ENCODE peak calls at places on chromosome X, in seven cellular contexts. Q, E, A, X, M, G and Y are unnamed samples.

GRCh38 chrX:154409222-154409871 is at the start of gene DNASE1L1:
- DNase-seq in Q (peak; percentile 76), E (no peak), A (no peak), X (no peak), M (no peak), G (peak; percentile 47), Y (peak; percentile 91)

GRCh38 chrX:72121381-72121780 is 10.3 kb downstream of the RTL5 start:
- DNase-seq in Q (peak; percentile 80), E (peak; percentile 33), A (peak; percentile 31), X (no peak), M (peak; percentile 66), G (peak; percentile 44), Y (peak; percentile 78)

GRCh38 chrX:77404318-77404878 is 42.8 kb upstream of the FGF16 start:
- DNase-seq in Q (no peak), E (no peak), A (no peak), X (no peak), M (no peak), G (no peak), Y (no peak)

GRCh38 chrX:154517101-154517781 is 1.2 kb upstream of the FAM3A start:
- DNase-seq in Q (no peak), E (no peak), A (no peak), X (no peak), M (no peak), G (no peak), Y (peak; percentile 38)

GRCh38 chrX:136623400-136623799 is 24.6 kb upstream of the CD40LG start:
- DNase-seq in Q (no peak), E (no peak), A (no peak), X (no peak), M (no peak), G (peak; percentile 1), Y (no peak)

GRCh38 chrX:139890991-139891700 is 41.7 kb downstream of the ATP11C start:
- DNase-seq in Q (peak; percentile 42), E (no peak), A (no peak), X (no peak), M (no peak), G (no peak), Y (peak; percentile 78)

GRCh38 chrX:27815209-27815608 is 7.4 kb downstream of the MAGEB10 start:
- DNase-seq in Q (no peak), E (no peak), A (no peak), X (no peak), M (no peak), G (no peak), Y (no peak)

GRCh38 chrX:128106630-128107029 is 54.4 kb upstream of the ACTRT1 start:
- DNase-seq in Q (no peak), E (no peak), A (no peak), X (no peak), M (no peak), G (peak; percentile 53), Y (peak; percentile 2)

GRCh38 chrX:103669745-103670144 is 16.8 kb downstream of the MORF4L2 start:
- DNase-seq in Q (no peak), E (no peak), A (no peak), X (no peak), M (no peak), G (no peak), Y (no peak)

GRCh38 chrX:16436348-16437188 is 213.4 kb upstream of the S100G start:
- DNase-seq in Q (peak; percentile 71), E (no peak), A (peak; percentile 71), X (peak; percentile 80), M (peak; percentile 73), G (peak; percentile 66), Y (peak; percentile 65)

GRCh38 chrX:10722804-10723364 is 102.5 kb upstream of the MID1 start:
- DNase-seq in Q (peak; percentile 82), E (no peak), A (peak; percentile 25), X (peak; percentile 49), M (no peak), G (peak; percentile 49), Y (peak; percentile 37)

GRCh38 chrX:55710701-55711100 is 6.8 kb upstream of the RRAGB start:
- DNase-seq in Q (peak; percentile 66), E (no peak), A (no peak), X (no peak), M (no peak), G (no peak), Y (peak; percentile 28)

GRCh38 chrX:119236599-119237525 is 777 bp downstream of the PGRMC1 start:
- DNase-seq in Q (peak; percentile 79), E (peak; percentile 12), A (peak; percentile 28), X (peak; percentile 54), M (no peak), G (peak; percentile 25), Y (peak; percentile 71)

GRCh38 chrX:118212817-118213183 is 96.2 kb upstream of the KLHL13 start:
- DNase-seq in Q (no peak), E (no peak), A (no peak), X (no peak), M (no peak), G (peak; percentile 76), Y (no peak)

GRCh38 chrX:2451456-2452316 is 49.1 kb downstream of the DHRSX start:
- DNase-seq in Q (peak; percentile 67), E (peak; percentile 12), A (no peak), X (no peak), M (no peak), G (no peak), Y (peak; percentile 20)

GRCh38 chrX:10447577-10448214 is 172.7 kb downstream of the MID1 start:
- DNase-seq in Q (peak; percentile 65), E (no peak), A (no peak), X (no peak), M (no peak), G (no peak), Y (no peak)

GRCh38 chrX:123993326-123993725 is 31.8 kb downstream of the STAG2 start:
- DNase-seq in Q (peak; percentile 60), E (peak; percentile 42), A (no peak), X (no peak), M (no peak), G (no peak), Y (peak; percentile 80)

GRCh38 chrX:45344597-45344996 is 143.9 kb upstream of the DIPK2B start:
- DNase-seq in Q (peak; percentile 87), E (peak; percentile 50), A (no peak), X (no peak), M (no peak), G (no peak), Y (peak; percentile 18)

GRCh38 chrX:154348114-154348531 is 26.3 kb downstream of the FLNA start:
- DNase-seq in Q (peak; percentile 38), E (no peak), A (no peak), X (no peak), M (peak; percentile 50), G (no peak), Y (no peak)

GRCh38 chrX:19912-20571 is 261.1 kb upstream of the PLCXD1 start:
- DNase-seq in Q (peak; percentile 4), E (no peak), A (peak; percentile 7), X (no peak), M (peak; percentile 49), G (no peak), Y (peak; percentile 3)

GRCh38 chrX:19678941-19679340 is 163.6 kb upstream of the MAP3K15 start:
- DNase-seq in Q (no peak), E (no peak), A (no peak), X (no peak), M (no peak), G (no peak), Y (no peak)

GRCh38 chrX:9339603-9340569 is 125.0 kb upstream of the TBL1X start:
- DNase-seq in Q (no peak), E (no peak), A (no peak), X (no peak), M (peak; percentile 57), G (no peak), Y (peak; percentile 45)

GRCh38 chrX:72408885-72409284 is 103.2 kb upstream of the CITED1 start:
- DNase-seq in Q (no peak), E (no peak), A (no peak), X (no peak), M (no peak), G (no peak), Y (no peak)

GRCh38 chrX:33741807-33742206 is 390.3 kb downstream of the FAM47A start:
- DNase-seq in Q (no peak), E (no peak), A (no peak), X (no peak), M (no peak), G (no peak), Y (no peak)